ENCODE peak calls at places on chromosomes 4 and X, in eight cellular contexts. One of them, this sample, is unnamed.

GRCh38 chr4:80361329-80361900 is 25.9 kb downstream of the CFAP299 start:
- DNase-seq in cardiac septum: no peak
- DNase-seq in fibroblast of pulmonary artery: peak; percentile 47
- DNase-seq in NCI-H774: peak; percentile 22
- DNase-seq in T1000: no peak
- DNase-seq in glutamatergic neuron: no peak
- DNase-seq in GM13976: peak; percentile 32
- DNase-seq in NCI-H2171: no peak
- DNase-seq in this sample: peak; percentile 1

GRCh38 chrX:136220535-136220934 is 30.7 kb downstream of the MAP7D3 start:
- DNase-seq in cardiac septum: no peak
- DNase-seq in fibroblast of pulmonary artery: no peak
- DNase-seq in NCI-H774: no peak
- DNase-seq in T1000: no peak
- DNase-seq in glutamatergic neuron: no peak
- DNase-seq in GM13976: no peak
- DNase-seq in NCI-H2171: no peak
- DNase-seq in this sample: no peak

GRCh38 chrX:24732705-24733104 is 39.0 kb downstream of the POLA1 start:
- DNase-seq in cardiac septum: no peak
- DNase-seq in fibroblast of pulmonary artery: no peak
- DNase-seq in NCI-H774: no peak
- DNase-seq in T1000: no peak
- DNase-seq in glutamatergic neuron: no peak
- DNase-seq in GM13976: no peak
- DNase-seq in NCI-H2171: no peak
- DNase-seq in this sample: no peak

GRCh38 chr4:3157366-3157765 is 82.9 kb downstream of the HTT start:
- DNase-seq in cardiac septum: no peak
- DNase-seq in fibroblast of pulmonary artery: no peak
- DNase-seq in NCI-H774: no peak
- DNase-seq in T1000: no peak
- DNase-seq in glutamatergic neuron: no peak
- DNase-seq in GM13976: no peak
- DNase-seq in NCI-H2171: no peak
- DNase-seq in this sample: no peak

GRCh38 chr4:42600578-42600977 is 56.3 kb downstream of the ATP8A1 start:
- DNase-seq in cardiac septum: no peak
- DNase-seq in fibroblast of pulmonary artery: no peak
- DNase-seq in NCI-H774: no peak
- DNase-seq in T1000: no peak
- DNase-seq in glutamatergic neuron: no peak
- DNase-seq in GM13976: peak; percentile 26
- DNase-seq in NCI-H2171: no peak
- DNase-seq in this sample: no peak

GRCh38 chrX:7019555-7019954 is 128.0 kb upstream of the STS start:
- DNase-seq in cardiac septum: no peak
- DNase-seq in fibroblast of pulmonary artery: no peak
- DNase-seq in NCI-H774: no peak
- DNase-seq in T1000: no peak
- DNase-seq in glutamatergic neuron: no peak
- DNase-seq in GM13976: no peak
- DNase-seq in NCI-H2171: no peak
- DNase-seq in this sample: no peak

GRCh38 chr4:85955614-85956295 is 404.1 kb downstream of the MAPK10 start:
- DNase-seq in cardiac septum: no peak
- DNase-seq in fibroblast of pulmonary artery: no peak
- DNase-seq in NCI-H774: no peak
- DNase-seq in T1000: no peak
- DNase-seq in glutamatergic neuron: no peak
- DNase-seq in GM13976: no peak
- DNase-seq in NCI-H2171: no peak
- DNase-seq in this sample: no peak

GRCh38 chr4:151676301-151676700 is 84.5 kb downstream of the GATB start:
- DNase-seq in cardiac septum: no peak
- DNase-seq in fibroblast of pulmonary artery: peak; percentile 74
- DNase-seq in NCI-H774: no peak
- DNase-seq in T1000: peak; percentile 17
- DNase-seq in glutamatergic neuron: no peak
- DNase-seq in GM13976: no peak
- DNase-seq in NCI-H2171: peak; percentile 33
- DNase-seq in this sample: no peak

GRCh38 chrX:19832186-19832965 is 55.0 kb downstream of the SH3KBP1 start:
- DNase-seq in cardiac septum: no peak
- DNase-seq in fibroblast of pulmonary artery: no peak
- DNase-seq in NCI-H774: no peak
- DNase-seq in T1000: no peak
- DNase-seq in glutamatergic neuron: no peak
- DNase-seq in GM13976: no peak
- DNase-seq in NCI-H2171: no peak
- DNase-seq in this sample: no peak

GRCh38 chrX:22325091-22325490 is 52.4 kb downstream of the CBLL2 start:
- DNase-seq in cardiac septum: no peak
- DNase-seq in fibroblast of pulmonary artery: peak; percentile 73
- DNase-seq in NCI-H774: no peak
- DNase-seq in T1000: no peak
- DNase-seq in glutamatergic neuron: no peak
- DNase-seq in GM13976: no peak
- DNase-seq in NCI-H2171: no peak
- DNase-seq in this sample: no peak

GRCh38 chr4:67549123-67549522 is 3.8 kb upstream of the CENPC start:
- DNase-seq in cardiac septum: no peak
- DNase-seq in fibroblast of pulmonary artery: peak; percentile 62
- DNase-seq in NCI-H774: no peak
- DNase-seq in T1000: no peak
- DNase-seq in glutamatergic neuron: no peak
- DNase-seq in GM13976: peak; percentile 37
- DNase-seq in NCI-H2171: no peak
- DNase-seq in this sample: peak; percentile 13

GRCh38 chrX:150366951-150367545 is 3.9 kb downstream of the MAMLD1 start:
- DNase-seq in cardiac septum: no peak
- DNase-seq in fibroblast of pulmonary artery: peak; percentile 70
- DNase-seq in NCI-H774: no peak
- DNase-seq in T1000: no peak
- DNase-seq in glutamatergic neuron: no peak
- DNase-seq in GM13976: no peak
- DNase-seq in NCI-H2171: no peak
- DNase-seq in this sample: no peak

GRCh38 chr4:122364700-122365404 is 14.0 kb upstream of the ADAD1 start:
- DNase-seq in cardiac septum: no peak
- DNase-seq in fibroblast of pulmonary artery: no peak
- DNase-seq in NCI-H774: no peak
- DNase-seq in T1000: no peak
- DNase-seq in glutamatergic neuron: peak; percentile 37
- DNase-seq in GM13976: no peak
- DNase-seq in NCI-H2171: no peak
- DNase-seq in this sample: peak; percentile 38

GRCh38 chrX:18286322-18286831 is 65.7 kb upstream of the BEND2 start:
- DNase-seq in cardiac septum: no peak
- DNase-seq in fibroblast of pulmonary artery: no peak
- DNase-seq in NCI-H774: no peak
- DNase-seq in T1000: no peak
- DNase-seq in glutamatergic neuron: no peak
- DNase-seq in GM13976: no peak
- DNase-seq in NCI-H2171: no peak
- DNase-seq in this sample: no peak

GRCh38 chrX:25125483-25125882 is 109.7 kb upstream of the ARX start:
- DNase-seq in cardiac septum: no peak
- DNase-seq in fibroblast of pulmonary artery: no peak
- DNase-seq in NCI-H774: no peak
- DNase-seq in T1000: no peak
- DNase-seq in glutamatergic neuron: no peak
- DNase-seq in GM13976: no peak
- DNase-seq in NCI-H2171: no peak
- DNase-seq in this sample: no peak

This sample was measured in NCI-H748 treated with DMSO at 0.1 percent for 48 hours.